ENCODE peak calls at places on chromosomes 16 and 17, in four cellular contexts. O is stomach, G is esophagus muscularis mucosa, L is suprapubic skin. X is an unnamed sample.

GRCh38 chr17:53032861-53033271 is 789.9 kb upstream of the KIF2B start:
- DNase-seq in L (no peak), G (no peak), O (no peak), X (peak; percentile 23)

GRCh38 chr16:16075463-16076399 is 126.3 kb downstream of the ABCC1 start:
- DNase-seq in G (no peak), O (peak; percentile 46), L (peak; percentile 82), X (peak; percentile 39)

GRCh38 chr16:17205279-17206139 is 265.3 kb downstream of the XYLT1 start:
- DNase-seq in G (no peak), L (no peak), O (peak; percentile 29), X (no peak)

GRCh38 chr16:71474864-71475263 is 12.8 kb upstream of the ZNF23 start:
- DNase-seq in O (no peak), L (no peak), G (no peak), X (no peak)

GRCh38 chr17:13395346-13395745 is 206.4 kb downstream of the HS3ST3A1 start:
- DNase-seq in L (no peak), G (peak; percentile 60), O (no peak), X (no peak)

GRCh38 chr16:58940609-58941008 is 206.5 kb upstream of the GOT2 start:
- DNase-seq in G (no peak), L (no peak), O (no peak), X (no peak)

GRCh38 chr17:83194761-83195329 is 115.4 kb downstream of the METRNL start:
- DNase-seq in O (no peak), G (no peak), L (peak; percentile 80), X (no peak)

GRCh38 chr16:56515665-56516064 is 4.2 kb downstream of the BBS2 start:
- DNase-seq in O (no peak), G (no peak), L (no peak), X (no peak)

GRCh38 chr16:89708481-89708931 is 7.0 kb upstream of the SPATA2L start:
- DNase-seq in L (no peak), O (no peak), G (no peak), X (peak; percentile 79)

GRCh38 chr16:4298761-4299522 is 16.9 kb upstream of the GLIS2 start:
- DNase-seq in O (peak; percentile 83), G (no peak), L (no peak), X (peak; percentile 88)

GRCh38 chr16:87507351-87508069 is 14.7 kb upstream of the ZCCHC14 start:
- DNase-seq in L (no peak), G (no peak), O (no peak), X (no peak)

GRCh38 chr17:77687417-77687816 is 271.1 kb upstream of the TNRC6C start:
- DNase-seq in O (no peak), L (peak; percentile 28), G (no peak), X (no peak)

GRCh38 chr16:57756424-57757325 is 21.1 kb downstream of the KATNB1 start:
- DNase-seq in O (no peak), G (no peak), L (no peak), X (no peak)

GRCh38 chr16:57620316-57621231 is 7.9 kb upstream of the ADGRG1 start:
- DNase-seq in L (peak; percentile 81), O (peak; percentile 88), G (no peak), X (peak; percentile 75)

GRCh38 chr16:82846806-82847205 is 220.0 kb downstream of the CDH13 start:
- DNase-seq in O (no peak), G (no peak), L (no peak), X (no peak)

GRCh38 chr17:82830249-82830661 is 9.6 kb downstream of the ZNF750 start:
- DNase-seq in G (no peak), O (no peak), L (no peak), X (no peak)

GRCh38 chr16:65117701-65118448 is 4.0 kb downstream of the CDH11 start:
- DNase-seq in O (peak; percentile 43), L (no peak), G (peak; percentile 91), X (peak; percentile 70)

GRCh38 chr17:66964083-66964771 is at the start of gene CACNG4:
- DNase-seq in L (no peak), G (no peak), O (no peak), X (no peak)

GRCh38 chr16:11742041-11742535 is 569 bp downstream of the TXNDC11 start:
- DNase-seq in G (no peak), O (peak; percentile 58), L (peak; percentile 84), X (peak; percentile 67)

GRCh38 chr17:41301916-41302901 is at the start of gene KRTAP29-1:
- DNase-seq in O (no peak), G (no peak), L (no peak), X (no peak)

GRCh38 chr16:49158029-49158642 is 123.5 kb downstream of the CBLN1 start:
- DNase-seq in G (no peak), O (no peak), L (no peak), X (peak; percentile 26)

GRCh38 chr16:11836653-11837244 is 14.6 kb downstream of the RSL1D1 start:
- DNase-seq in L (peak; percentile 21), O (no peak), G (no peak), X (no peak)

GRCh38 chr17:5868916-5869475 is 201.2 kb upstream of the WSCD1 start:
- DNase-seq in O (no peak), G (peak; percentile 75), L (no peak), X (no peak)

GRCh38 chr16:15650019-15650697 is at the start of gene NDE1:
- DNase-seq in L (peak; percentile 97), G (peak; percentile 96), O (peak; percentile 94), X (peak; percentile 94)

GRCh38 chr17:30366536-30366935 is 12.2 kb upstream of the CPD start:
- DNase-seq in G (no peak), L (no peak), O (no peak), X (no peak)

GRCh38 chr17:58268326-58268725 is 12.4 kb downstream of the MPO start:
- DNase-seq in L (no peak), G (no peak), O (no peak), X (no peak)

GRCh38 chr17:3812771-3813170 is 11.8 kb upstream of the ITGAE start:
- DNase-seq in G (no peak), O (no peak), L (no peak), X (no peak)

GRCh38 chr17:17877548-17878358 is 41.0 kb upstream of the SREBF1 start:
- DNase-seq in G (no peak), L (no peak), O (peak; percentile 89), X (peak; percentile 55)

GRCh38 chr16:48497129-48497528 is 111.9 kb upstream of the SIAH1 start:
- DNase-seq in O (no peak), L (no peak), G (peak; percentile 19), X (no peak)

GRCh38 chr16:29873319-29873718 is 10.3 kb upstream of the CDIPT start:
- DNase-seq in G (no peak), L (no peak), O (no peak), X (no peak)

GRCh38 chr16:22356930-22357634 is 17.3 kb downstream of the CDR2 start:
- DNase-seq in L (no peak), G (no peak), O (no peak), X (no peak)

GRCh38 chr17:1095093-1095852 is 84.5 kb downstream of the ABR start:
- DNase-seq in O (peak; percentile 55), G (no peak), L (no peak), X (no peak)

GRCh38 chr17:33290156-33290697 is 2.9 kb downstream of the ASIC2 start:
- DNase-seq in O (no peak), G (no peak), L (no peak), X (no peak)

GRCh38 chr17:33294994-33295393 is 1.9 kb upstream of the ASIC2 start:
- DNase-seq in L (no peak), G (no peak), O (no peak), X (no peak)

GRCh38 chr17:33292981-33293867 is at the start of gene ASIC2:
- DNase-seq in G (no peak), O (no peak), L (no peak), X (peak; percentile 18)

GRCh38 chr17:33291248-33292183 is 1.6 kb downstream of the ASIC2 start:
- DNase-seq in G (no peak), O (no peak), L (peak; percentile 80), X (peak; percentile 16)

GRCh38 chr17:33292184-33292980 is 713 bp downstream of the ASIC2 start:
- DNase-seq in O (no peak), L (no peak), G (no peak), X (peak; percentile 26)
- TF ChIP-seq CTCF in O (no peak), L (no peak), G (no peak), X (peak; percentile 44)

DNA sequence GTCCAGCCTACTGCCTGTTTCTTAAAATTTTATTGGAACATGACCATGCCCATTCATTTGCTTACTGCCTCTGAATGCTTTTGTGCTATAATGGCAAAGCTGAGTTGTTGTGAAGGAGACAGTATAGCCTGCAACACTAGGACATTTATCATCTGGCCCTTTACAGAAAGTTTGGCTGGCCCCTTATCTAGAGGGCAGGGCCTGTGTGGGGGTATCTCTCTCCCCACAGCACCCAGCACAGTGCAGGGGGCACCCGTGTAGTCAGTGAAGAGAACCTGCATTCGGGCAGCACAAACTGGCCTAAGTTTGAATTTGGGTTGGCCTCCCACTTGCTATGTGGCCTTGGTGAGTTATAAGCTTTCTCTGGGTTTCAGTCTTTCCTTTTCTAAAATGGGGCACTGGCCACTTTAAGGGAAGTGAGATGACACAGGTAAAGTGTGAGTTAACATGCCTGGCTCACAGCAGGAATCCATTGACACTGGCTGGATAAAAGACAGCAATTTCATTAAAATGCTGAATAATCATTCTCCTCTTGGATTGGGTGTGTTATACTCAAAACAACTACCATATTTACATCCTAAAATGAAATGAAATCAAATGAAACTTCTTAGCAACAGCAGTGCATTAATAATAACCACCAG is 12.1 kb downstream of the UBE2O start:
- DNase-seq in L (no peak), G (no peak), O (no peak), X (no peak)
- TF ChIP-seq EP300 in L (no peak), G (no peak), O (no peak), X (no peak)

GRCh38 chr17:6910987-6911603 is 79.6 kb upstream of the TEKT1 start:
- DNase-seq in G (no peak), L (no peak), O (no peak), X (no peak)

GRCh38 chr17:6915620-6916019 is 80.2 kb upstream of the ALOX12 start:
- DNase-seq in G (peak; percentile 4), O (no peak), L (no peak), X (no peak)

GRCh38 chr17:6914711-6915110 is 81.1 kb upstream of the ALOX12 start:
- DNase-seq in G (peak; percentile 42), L (no peak), O (no peak), X (no peak)

GRCh38 chr17:6912110-6913051 is 80.9 kb upstream of the TEKT1 start:
- DNase-seq in G (no peak), L (no peak), O (no peak), X (no peak)

GRCh38 chr17:6913608-6914443 is 82.0 kb upstream of the ALOX12 start:
- DNase-seq in G (no peak), O (peak; percentile 68), L (peak; percentile 87), X (peak; percentile 75)
- TF ChIP-seq POLR2AphosphoS5 in G (peak; percentile 16), O (no peak), L (no peak), X (no peak)

GRCh38 chr16:80846275-80847013 is 42.0 kb upstream of the CDYL2 start:
- DNase-seq in L (no peak), O (no peak), G (no peak), X (no peak)

DNA sequence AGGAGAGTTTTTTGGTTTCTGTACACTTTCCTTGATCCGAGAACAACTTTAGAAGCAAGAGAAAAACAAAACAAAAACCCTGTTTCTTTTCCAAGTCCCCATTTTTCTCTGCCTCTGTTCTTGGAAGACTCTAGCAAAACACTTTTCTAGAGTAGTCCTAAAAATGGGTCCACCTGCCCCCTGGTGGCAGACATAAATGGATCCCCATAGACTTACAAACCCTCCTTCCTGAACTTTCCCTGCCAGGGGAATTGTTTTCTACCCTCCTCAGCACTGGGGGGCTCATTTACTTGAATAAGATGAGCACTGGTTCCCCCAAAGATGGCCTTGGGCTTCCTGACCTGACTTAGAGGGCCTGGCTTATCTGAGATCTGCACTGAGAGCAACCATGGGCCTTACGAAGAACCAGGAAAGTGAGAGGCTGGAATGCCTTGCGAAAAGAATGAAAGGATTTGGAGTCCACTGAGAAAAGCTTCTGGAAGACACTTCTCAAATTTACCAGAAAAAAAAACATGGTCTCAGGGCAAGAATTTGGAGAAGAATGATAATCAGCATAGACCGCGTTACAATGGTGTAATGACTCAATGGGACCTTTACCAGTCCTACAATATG is 48.0 kb upstream of the CDYL2 start:
- DNase-seq in O (no peak), G (no peak), L (no peak), X (peak; percentile 11)
- TF ChIP-seq CTCF in O (peak; percentile 29), G (no peak), L (no peak), X (peak; percentile 16)

X was measured in transverse colon.